ENCODE peak calls at places on chromosomes 1 and 21, in six cellular contexts. Z, X, T, E, B and P are unnamed samples.

GRCh38 chr1:219985169-219985568 is 56.8 kb upstream of the SLC30A10 start:
- DNase-seq in X (no peak), B (no peak), Z (no peak), E (no peak), T (no peak), P (no peak)

GRCh38 chr1:208433086-208433485 is 188.9 kb upstream of the PLXNA2 start:
- DNase-seq in T (peak), B (peak), X (no peak), Z (no peak), E (peak), P (peak)

GRCh38 chr1:231626535-231626950 is at the start of gene DISC1:
- DNase-seq in X (peak), T (peak), Z (peak), B (peak), E (peak), P (peak)

GRCh38 chr1:11929849-11930248 is 3.6 kb upstream of the KIAA2013 start:
- DNase-seq in T (no peak), E (no peak), X (peak), Z (peak), B (no peak), P (peak)

GRCh38 chr21:33314096-33314495 is 10.7 kb upstream of the IFNAR1 start:
- DNase-seq in T (peak), E (no peak), Z (no peak), X (no peak), B (peak), P (no peak)

GRCh38 chr1:43525995-43526394 is 4.7 kb upstream of the PTPRF start:
- DNase-seq in X (no peak), T (peak), B (peak), Z (peak), E (no peak), P (peak)

GRCh38 chr1:165228676-165229075 is 127.8 kb downstream of the LMX1A start:
- DNase-seq in X (no peak), Z (peak), B (no peak), T (no peak), E (peak), P (no peak)

GRCh38 chr1:25922633-25923567 is 16.7 kb upstream of the STMN1 start:
- DNase-seq in T (peak), X (no peak), B (peak), Z (no peak), E (peak), P (no peak)

GRCh38 chr1:56795864-56796263 is 23.3 kb downstream of the FYB2 start:
- DNase-seq in T (no peak), Z (no peak), B (no peak), X (no peak), E (no peak), P (no peak)

GRCh38 chr1:23481026-23481597 is 2.9 kb downstream of the ASAP3 start:
- DNase-seq in X (no peak), Z (no peak), E (no peak), B (no peak), T (no peak), P (no peak)

GRCh38 chr1:202998836-202999750 is 8.1 kb upstream of the TMEM183A start:
- DNase-seq in X (peak), E (peak), B (peak), Z (peak), T (peak), P (peak)

GRCh38 chr1:229117664-229118300 is 153.1 kb upstream of the RAB4A start:
- DNase-seq in T (peak), B (no peak), X (no peak), E (no peak), Z (peak), P (no peak)

GRCh38 chr1:220544901-220545303 is 17.0 kb downstream of the MARK1 start:
- DNase-seq in Z (peak), X (peak), B (no peak), T (peak), E (peak), P (no peak)

GRCh38 chr21:38771536-38771935 is 34.2 kb upstream of the ETS2 start:
- DNase-seq in T (peak), B (no peak), X (no peak), E (no peak), Z (peak), P (no peak)

GRCh38 chr21:38768385-38769071 is 37.2 kb upstream of the ETS2 start:
- DNase-seq in B (peak), E (no peak), T (peak), Z (peak), X (no peak), P (peak)

GRCh38 chr21:38770660-38771059 is 35.1 kb upstream of the ETS2 start:
- DNase-seq in E (no peak), B (no peak), Z (no peak), T (no peak), X (no peak), P (no peak)

GRCh38 chr21:38766987-38767722 is 38.6 kb upstream of the ETS2 start:
- DNase-seq in X (peak), B (no peak), Z (no peak), T (no peak), E (no peak), P (no peak)

GRCh38 chr21:38769253-38769780 is 36.4 kb upstream of the ETS2 start:
- DNase-seq in X (no peak), B (peak), E (no peak), Z (peak), T (peak), P (peak)
- H3K4me2 ChIP-seq in X (no peak), B (peak), E (no peak), Z (peak), T (peak), P (peak)

DNA sequence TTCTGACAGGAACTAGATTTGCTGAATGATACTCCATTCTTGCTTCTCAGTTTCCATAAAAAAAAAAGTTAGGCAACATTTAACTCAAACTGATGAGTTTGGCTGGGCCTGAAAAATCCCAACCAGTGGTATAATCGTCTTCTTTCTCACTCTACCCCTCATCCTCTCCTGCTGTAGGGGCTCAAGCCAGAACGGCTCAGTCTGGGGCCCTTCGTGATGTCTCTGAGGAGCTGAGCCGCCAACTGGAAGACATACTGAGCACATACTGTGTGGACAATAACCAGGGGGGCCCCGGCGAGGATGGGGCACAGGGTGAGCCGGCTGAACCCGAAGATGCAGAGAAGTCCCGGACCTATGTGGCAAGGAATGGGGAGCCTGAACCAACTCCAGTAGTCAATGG is 1.6 kb downstream of the TXLNA start:
- DNase-seq in Z (no peak), X (no peak), E (no peak), T (no peak), B (no peak), P (no peak)
- H3K27ac ChIP-seq in Z (peak), X (peak), E (no peak), T (peak), B (peak), P (peak)

GRCh38 chr1:8519167-8519566 is 201.3 kb downstream of the SLC45A1 start:
- DNase-seq in X (no peak), T (no peak), Z (no peak), B (no peak), E (no peak), P (no peak)

GRCh38 chr1:8524637-8525157 is 206.8 kb downstream of the SLC45A1 start:
- DNase-seq in E (no peak), T (no peak), X (no peak), B (no peak), Z (peak), P (no peak)

GRCh38 chr1:8520483-8520966 is 202.6 kb downstream of the SLC45A1 start:
- DNase-seq in Z (no peak), X (peak), E (peak), T (peak), B (peak), P (no peak)

GRCh38 chr1:8525291-8526275 is 207.7 kb downstream of the SLC45A1 start:
- DNase-seq in E (peak), T (peak), Z (peak), B (peak), X (peak), P (peak)

GRCh38 chr1:8523641-8524206 is 205.8 kb downstream of the SLC45A1 start:
- DNase-seq in X (no peak), Z (no peak), E (no peak), T (no peak), B (no peak), P (no peak)
- H3K4me3 ChIP-seq in X (no peak), Z (no peak), E (no peak), T (no peak), B (no peak), P (no peak)

GRCh38 chr1:154810571-154810970 is 59.5 kb downstream of the KCNN3 start:
- DNase-seq in Z (no peak), T (no peak), B (no peak), X (no peak), E (no peak), P (no peak)
- H3K4me2 ChIP-seq in Z (no peak), T (no peak), B (peak), X (no peak), E (no peak), P (no peak)

DNA sequence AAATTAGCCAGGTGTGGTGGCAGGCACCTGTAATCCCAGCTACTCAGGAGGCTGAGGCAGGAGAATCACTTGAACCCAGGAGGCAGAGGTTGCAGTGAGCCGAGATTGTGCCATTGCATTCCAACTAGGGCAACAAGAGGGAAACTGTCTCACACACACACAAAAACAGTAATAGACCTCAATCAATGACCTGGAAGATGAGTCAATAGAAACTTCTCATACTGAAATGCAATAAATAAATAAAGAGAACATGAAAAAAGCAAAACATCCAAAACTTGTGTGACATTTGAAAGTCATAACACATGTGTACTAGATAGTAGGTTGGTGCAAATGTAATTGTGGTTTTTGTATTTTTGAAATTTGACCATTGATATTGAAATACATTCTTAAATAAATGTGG is 1338.5 kb downstream of the AMY1C start:
- DNase-seq in B (no peak), E (no peak), T (no peak), Z (no peak), X (no peak), P (no peak)
- H3K27ac ChIP-seq in B (no peak), E (no peak), T (no peak), Z (no peak), X (no peak), P (no peak)

DNA sequence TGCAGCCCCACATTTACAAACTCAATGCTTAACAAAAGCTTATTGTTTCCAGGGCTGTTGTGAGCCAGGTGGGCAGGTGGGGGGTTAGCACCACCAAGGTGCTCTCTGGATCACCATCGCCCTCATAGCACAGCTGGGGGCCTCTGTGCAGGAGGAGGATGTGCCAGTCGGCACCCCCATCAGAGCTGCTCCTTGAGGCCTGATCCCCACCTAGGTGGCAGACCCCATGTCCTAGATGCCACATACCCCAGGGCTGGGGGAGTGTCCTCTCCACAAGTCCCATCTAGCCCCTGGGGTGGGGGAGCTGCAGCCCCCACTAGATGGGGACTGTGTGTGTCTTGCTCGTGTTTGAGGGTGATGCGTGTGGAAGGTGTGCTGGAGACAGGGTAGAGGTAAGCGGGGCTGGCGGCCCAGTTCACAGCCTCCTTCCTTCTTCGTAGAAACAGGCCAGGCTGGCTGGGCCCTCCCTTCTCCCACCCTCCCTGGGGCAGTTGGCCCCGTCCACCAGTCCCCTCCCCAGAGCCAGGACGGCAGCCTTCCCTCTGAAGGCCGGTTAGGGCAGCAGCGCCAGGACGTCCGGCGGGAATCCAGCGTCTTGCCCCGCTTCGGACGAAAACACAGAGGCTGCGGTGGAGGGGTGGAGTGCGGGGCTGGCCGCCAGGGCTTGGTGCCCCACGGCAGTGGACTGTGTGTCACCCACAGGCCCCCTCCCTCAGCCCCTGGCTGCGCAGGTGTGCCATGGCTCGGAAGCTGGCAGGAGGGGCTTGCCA is 3.4 kb downstream of the PRDM16 start:
- DNase-seq in T (peak), E (no peak), X (no peak), Z (no peak), B (peak), P (no peak)
- H3K4me3 ChIP-seq in T (no peak), E (no peak), X (no peak), Z (no peak), B (peak), P (no peak)

GRCh38 chr1:221548942-221549341 is 192.9 kb downstream of the DUSP10 start:
- DNase-seq in X (no peak), Z (no peak), B (no peak), T (no peak), E (no peak), P (no peak)
- H3K4me2 ChIP-seq in X (no peak), Z (no peak), B (no peak), T (no peak), E (no peak), P (no peak)